ENCODE peak calls at places on chromosomes 5 and 9, in nine cellular contexts. G, V, M, U, Y, R, X, E and Z are unnamed samples.

GRCh38 chr5:26482817-26483375 is 555.5 kb downstream of the CDH9 start:
- DNase-seq in G (peak), V (no peak), M (no peak), U (peak), Y (peak), R (peak), X (no peak), E (no peak), Z (peak)

GRCh38 chr5:10452768-10453331 is 11.2 kb downstream of the ROPN1L start:
- DNase-seq in G (peak), V (no peak), M (no peak), U (no peak), Y (peak), R (peak), X (no peak), E (peak), Z (peak)

GRCh38 chr9:38176256-38176655 is 107.2 kb upstream of the SHB start:
- DNase-seq in G (no peak), V (no peak), M (no peak), U (no peak), Y (no peak), R (no peak), X (no peak), E (no peak), Z (no peak)

GRCh38 chr9:21708846-21709245 is 93.6 kb upstream of the MTAP start:
- DNase-seq in G (no peak), V (no peak), M (no peak), U (no peak), Y (no peak), R (no peak), X (no peak), E (no peak), Z (no peak)

GRCh38 chr5:72110401-72111013 is 3.2 kb downstream of the MAP1B start:
- DNase-seq in G (no peak), V (no peak), M (no peak), U (no peak), Y (no peak), R (no peak), X (peak), E (no peak), Z (no peak)

GRCh38 chr9:133597316-133597957 is 11.8 kb downstream of the FAM163B start:
- DNase-seq in G (no peak), V (no peak), M (no peak), U (no peak), Y (no peak), R (peak), X (no peak), E (no peak), Z (no peak)

GRCh38 chr5:77881528-77881927 is 105.4 kb upstream of the TBCA start:
- DNase-seq in G (no peak), V (no peak), M (no peak), U (no peak), Y (no peak), R (no peak), X (no peak), E (no peak), Z (no peak)

GRCh38 chr9:132694144-132694543 is 23.9 kb downstream of the GTF3C4 start:
- DNase-seq in G (no peak), V (no peak), M (no peak), U (no peak), Y (no peak), R (peak), X (no peak), E (peak), Z (no peak)

GRCh38 chr5:145588113-145588512 is 247.0 kb downstream of the PRELID2 start:
- DNase-seq in G (no peak), V (no peak), M (no peak), U (no peak), Y (no peak), R (no peak), X (no peak), E (no peak), Z (no peak)

GRCh38 chr5:140342287-140342686 is 4.1 kb downstream of the HBEGF start:
- DNase-seq in G (no peak), V (no peak), M (no peak), U (no peak), Y (peak), R (no peak), X (no peak), E (peak), Z (no peak)

GRCh38 chr5:101942321-101942882 is 353.7 kb downstream of the SLCO4C1 start:
- DNase-seq in G (peak), V (no peak), M (no peak), U (peak), Y (no peak), R (peak), X (no peak), E (peak), Z (peak)

GRCh38 chr9:113960748-113961147 is 84.6 kb downstream of the ZNF618 start:
- DNase-seq in G (no peak), V (no peak), M (no peak), U (no peak), Y (no peak), R (no peak), X (no peak), E (no peak), Z (no peak)

GRCh38 chr9:100411472-100412270 is 15.3 kb upstream of the MSANTD3 start:
- DNase-seq in G (peak), V (peak), M (peak), U (peak), Y (peak), R (peak), X (peak), E (peak), Z (peak)

GRCh38 chr5:111932207-111932606 is 175.2 kb upstream of the NREP start:
- DNase-seq in G (no peak), V (no peak), M (no peak), U (no peak), Y (no peak), R (no peak), X (no peak), E (no peak), Z (no peak)

GRCh38 chr9:3647652-3648051 is 121.9 kb upstream of the RFX3 start:
- DNase-seq in G (no peak), V (no peak), M (no peak), U (no peak), Y (no peak), R (no peak), X (no peak), E (no peak), Z (no peak)

GRCh38 chr5:57258052-57258451 is 84.2 kb downstream of the GPBP1 start:
- DNase-seq in G (no peak), V (no peak), M (no peak), U (no peak), Y (no peak), R (no peak), X (no peak), E (no peak), Z (no peak)

GRCh38 chr5:123700624-123701023 is 188.6 kb downstream of the CSNK1G3 start:
- DNase-seq in G (no peak), V (no peak), M (no peak), U (no peak), Y (no peak), R (peak), X (no peak), E (no peak), Z (no peak)

GRCh38 chr5:134568761-134569725 is 43.6 kb downstream of the JADE2 start:
- DNase-seq in G (no peak), V (no peak), M (no peak), U (peak), Y (no peak), R (peak), X (no peak), E (no peak), Z (no peak)

GRCh38 chr9:12954441-12954840 is 179.6 kb downstream of the LURAP1L start:
- DNase-seq in G (no peak), V (no peak), M (no peak), U (no peak), Y (no peak), R (no peak), X (no peak), E (no peak), Z (no peak)

GRCh38 chr9:89080193-89080592 is 88.9 kb downstream of the S1PR3 start:
- DNase-seq in G (no peak), V (no peak), M (no peak), U (no peak), Y (no peak), R (no peak), X (no peak), E (no peak), Z (no peak)

GRCh38 chr9:89477395-89477794 is 20.5 kb downstream of the SEMA4D start:
- DNase-seq in G (no peak), V (no peak), M (no peak), U (no peak), Y (no peak), R (no peak), X (no peak), E (peak), Z (no peak)

GRCh38 chr9:130707225-130707976 is 13.8 kb downstream of the EXOSC2 start:
- DNase-seq in G (peak), V (peak), M (peak), U (peak), Y (no peak), R (peak), X (no peak), E (peak), Z (peak)

GRCh38 chr5:5751987-5752386 is 329.5 kb downstream of the ICE1 start:
- DNase-seq in G (no peak), V (no peak), M (no peak), U (no peak), Y (no peak), R (no peak), X (no peak), E (no peak), Z (no peak)

GRCh38 chr9:107768224-107768623 is 278.7 kb upstream of the KLF4 start:
- DNase-seq in G (no peak), V (no peak), M (no peak), U (no peak), Y (no peak), R (no peak), X (no peak), E (no peak), Z (no peak)

GRCh38 chr9:27462846-27463245 is 61.2 kb upstream of the IFNK start:
- DNase-seq in G (no peak), V (no peak), M (no peak), U (no peak), Y (no peak), R (no peak), X (no peak), E (no peak), Z (no peak)

GRCh38 chr5:1161832-1162229 is 39.6 kb upstream of the SLC6A19 start:
- DNase-seq in G (no peak), V (no peak), M (no peak), U (no peak), Y (no peak), R (peak), X (no peak), E (no peak), Z (no peak)

GRCh38 chr5:135038829-135039525 is 4.9 kb upstream of the PITX1 start:
- DNase-seq in G (no peak), V (no peak), M (no peak), U (no peak), Y (no peak), R (no peak), X (no peak), E (no peak), Z (no peak)

GRCh38 chr5:151682751-151683331 is 3.9 kb downstream of the SPARC start:
- DNase-seq in G (no peak), V (no peak), M (no peak), U (no peak), Y (no peak), R (no peak), X (no peak), E (no peak), Z (no peak)

GRCh38 chr9:80204054-80204453 is 632.3 kb downstream of the TLE4 start:
- DNase-seq in G (no peak), V (no peak), M (no peak), U (no peak), Y (no peak), R (no peak), X (no peak), E (no peak), Z (no peak)

GRCh38 chr5:139190125-139190524 is 8.0 kb downstream of the SIL1 start:
- DNase-seq in G (no peak), V (no peak), M (no peak), U (no peak), Y (no peak), R (no peak), X (no peak), E (no peak), Z (no peak)

GRCh38 chr5:32201140-32201539 is 27.0 kb upstream of the GOLPH3 start:
- DNase-seq in G (no peak), V (no peak), M (no peak), U (no peak), Y (no peak), R (no peak), X (no peak), E (no peak), Z (no peak)

GRCh38 chr9:136821333-136822031 is 13.7 kb downstream of the RABL6 start:
- DNase-seq in G (no peak), V (no peak), M (no peak), U (no peak), Y (no peak), R (no peak), X (no peak), E (no peak), Z (no peak)

GRCh38 chr5:87541033-87541432 is 128.3 kb upstream of the CCNH start:
- DNase-seq in G (no peak), V (no peak), M (no peak), U (no peak), Y (no peak), R (peak), X (no peak), E (no peak), Z (no peak)